ENCODE peak calls at places on chromosomes 4 and X, in nine cellular contexts. J, D, T, P, I, Z, O, H and S are unnamed samples. For H3K4me1 and H3K36me3, the result is how much of the 10 kb centered on the place peaks cover.

GRCh38 chr4:136831553-136831952 is 700.7 kb downstream of the PCDH18 start:
- DNase-seq in P (no peak), Z (no peak), J (no peak), D (no peak), H (no peak), I (no peak), T (no peak), O (peak), S (no peak)

GRCh38 chr4:80012291-80012690 is 60.7 kb downstream of the ANTXR2 start:
- DNase-seq in O (no peak), J (no peak), P (no peak), I (no peak), H (no peak), D (no peak), T (no peak), Z (no peak), S (no peak)

GRCh38 chrX:107818900-107819521 is 6.7 kb upstream of the MID2 start:
- DNase-seq in I (no peak), D (no peak), P (no peak), H (no peak), J (no peak), Z (no peak), O (no peak), T (no peak), S (no peak)

GRCh38 chr4:155468282-155468681 is 91.5 kb upstream of the MAP9 start:
- DNase-seq in T (no peak), J (no peak), O (no peak), Z (no peak), H (no peak), D (no peak), I (no peak), P (no peak), S (no peak)

GRCh38 chrX:134935286-134935685 is 55.5 kb upstream of the SMIM10 start:
- DNase-seq in P (no peak), J (no peak), Z (no peak), D (no peak), T (no peak), H (no peak), I (no peak), O (no peak), S (no peak)

GRCh38 chr4:13705521-13706035 is 78.1 kb upstream of the BOD1L1 start:
- DNase-seq in O (no peak), D (no peak), T (peak), Z (peak), H (peak), I (no peak), P (no peak), J (no peak), S (no peak)

GRCh38 chr4:74934016-74934821 is 1.3 kb downstream of the PARM1 start:
- DNase-seq in H (peak), Z (peak), T (peak), P (peak), I (no peak), O (peak), J (no peak), D (no peak), S (peak)

GRCh38 chr4:177632481-177632880 is 190.2 kb upstream of the AGA start:
- DNase-seq in P (no peak), H (no peak), D (no peak), I (no peak), T (no peak), Z (no peak), O (no peak), J (no peak), S (no peak)

GRCh38 chr4:157204634-157205244 is 15.8 kb upstream of the GRIA2 start:
- DNase-seq in J (no peak), H (no peak), I (no peak), P (no peak), D (no peak), Z (no peak), T (no peak), O (peak), S (no peak)

GRCh38 chrX:48942895-48943294 is 14.5 kb downstream of the OTUD5 start:
- DNase-seq in H (no peak), P (no peak), Z (no peak), T (no peak), I (no peak), J (no peak), D (no peak), O (no peak), S (no peak)

GRCh38 chrX:48948589-48948988 is 8.8 kb downstream of the OTUD5 start:
- DNase-seq in D (no peak), J (no peak), Z (no peak), P (no peak), O (no peak), T (no peak), I (no peak), H (no peak), S (no peak)

GRCh38 chrX:48940404-48940955 is 16.9 kb downstream of the OTUD5 start:
- DNase-seq in O (no peak), J (no peak), Z (no peak), H (no peak), P (no peak), D (no peak), I (no peak), T (no peak), S (peak)

GRCh38 chrX:48945517-48946348 is 11.7 kb downstream of the OTUD5 start:
- DNase-seq in I (peak), O (peak), J (peak), H (peak), T (peak), D (peak), Z (peak), P (peak), S (no peak)
- H3K4me1 ChIP-seq in I (under half), O (under half), J (half or more), H (under half), T (under half), D (under half), Z (under half), P (under half), S (under half)

DNA sequence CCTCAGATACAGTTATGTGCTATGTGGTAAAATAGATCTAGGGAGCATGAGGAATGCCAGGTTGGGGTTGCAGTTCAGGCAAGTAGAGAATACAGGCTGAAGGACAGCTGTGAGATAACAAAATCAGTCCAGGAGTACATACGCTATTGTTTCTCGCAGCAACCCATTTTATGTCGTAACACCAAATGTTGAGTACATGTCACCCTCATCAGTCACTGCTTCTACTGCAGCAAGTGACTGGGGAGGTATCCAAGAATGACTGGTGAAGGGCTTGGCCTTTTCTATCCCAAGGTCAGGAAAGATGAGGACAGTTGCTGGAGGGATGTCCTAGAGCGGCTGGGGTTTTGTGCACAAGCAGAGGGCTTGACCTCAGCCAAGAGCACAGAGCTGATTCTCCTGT is 172.1 kb downstream of the CBR4 start:
- DNase-seq in D (no peak), Z (no peak), O (no peak), I (no peak), T (no peak), J (no peak), P (no peak), H (no peak), S (no peak)
- H3K27ac ChIP-seq in D (no peak), Z (no peak), O (no peak), I (no peak), T (peak), J (no peak), P (peak), H (peak), S (peak)

DNA sequence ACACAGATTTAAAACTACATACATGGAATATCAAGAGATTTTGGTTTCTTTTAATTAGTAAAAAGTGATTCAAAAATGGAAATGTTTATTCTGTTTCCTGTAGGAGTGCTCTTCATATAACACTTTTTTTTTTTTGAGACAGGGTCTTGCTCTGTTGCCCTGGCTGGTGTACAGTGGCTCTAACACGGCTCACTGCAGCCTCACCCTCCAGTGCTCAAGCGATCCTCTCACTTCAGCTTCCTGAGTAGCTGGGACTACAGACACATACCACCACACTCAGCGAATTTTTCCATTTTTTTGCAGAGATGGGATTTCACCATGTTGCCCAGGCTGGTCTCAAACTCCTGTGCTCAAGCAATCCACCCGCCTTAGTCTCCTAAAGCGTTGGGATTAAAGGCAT is 76.3 kb downstream of the RPS3A start:
- DNase-seq in Z (no peak), H (no peak), O (no peak), P (no peak), I (no peak), D (no peak), J (no peak), T (no peak), S (no peak)
- H3K36me3 ChIP-seq in Z (under half), H (under half), O (under half), P (under half), I (under half), D (under half), J (under half), T (under half), S (under half)

GRCh38 chr4:186762361-186762760 is 38.7 kb upstream of the FAT1 start:
- DNase-seq in P (no peak), T (no peak), O (no peak), I (no peak), H (no peak), D (no peak), J (no peak), Z (no peak), S (no peak)
- H3K4me1 ChIP-seq in P (under half), T (under half), O (under half), I (under half), H (under half), D (under half), J (under half), Z (under half), S (under half)

DNA sequence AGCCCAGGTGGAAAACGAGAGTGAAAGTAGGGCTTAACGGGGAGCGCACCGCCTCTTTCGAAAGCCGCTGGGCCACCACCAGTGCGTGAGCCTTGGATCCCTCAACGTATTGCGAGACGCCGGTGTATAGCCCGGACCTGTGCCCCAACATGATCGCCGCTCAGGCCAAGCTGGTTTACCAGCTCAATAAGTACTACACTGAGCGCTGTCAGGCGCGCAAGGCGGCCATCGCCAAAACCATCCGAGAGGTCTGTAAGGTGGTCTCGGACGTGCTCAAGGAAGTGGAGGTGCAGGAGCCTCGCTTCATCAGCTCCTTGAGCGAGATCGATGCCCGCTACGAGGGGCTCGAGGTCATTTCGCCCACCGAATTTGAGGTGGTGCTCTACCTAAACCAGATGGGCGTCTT is 933 bp downstream of the MAB21L2 start:
- DNase-seq in T (no peak), J (no peak), Z (peak), D (no peak), I (peak), H (no peak), O (peak), P (no peak), S (peak)
- H3K27ac ChIP-seq in T (no peak), J (no peak), Z (peak), D (no peak), I (no peak), H (no peak), O (no peak), P (no peak), S (no peak)

GRCh38 chr4:113677333-113677732 is 84.2 kb downstream of the CAMK2D start:
- DNase-seq in T (no peak), I (no peak), D (no peak), P (no peak), O (no peak), J (no peak), Z (no peak), H (no peak), S (no peak)

GRCh38 chr4:113682730-113683129 is 78.8 kb downstream of the CAMK2D start:
- DNase-seq in O (no peak), H (no peak), Z (no peak), T (no peak), J (no peak), D (no peak), I (no peak), P (no peak), S (no peak)

GRCh38 chr4:113674733-113675132 is 86.8 kb downstream of the CAMK2D start:
- DNase-seq in J (no peak), T (no peak), I (no peak), D (no peak), P (no peak), O (no peak), Z (no peak), H (no peak), S (no peak)

GRCh38 chr4:113675731-113676707 is 85.5 kb downstream of the CAMK2D start:
- DNase-seq in J (no peak), O (no peak), I (no peak), Z (no peak), H (no peak), T (no peak), P (no peak), D (no peak), S (no peak)

GRCh38 chr4:113678651-113679050 is 82.9 kb downstream of the CAMK2D start:
- DNase-seq in Z (no peak), P (no peak), I (no peak), J (no peak), T (no peak), O (no peak), H (no peak), D (no peak), S (no peak)
- H3K36me3 ChIP-seq in Z (under half), P (under half), I (under half), J (under half), T (under half), O (under half), H (under half), D (under half), S (under half)

DNA sequence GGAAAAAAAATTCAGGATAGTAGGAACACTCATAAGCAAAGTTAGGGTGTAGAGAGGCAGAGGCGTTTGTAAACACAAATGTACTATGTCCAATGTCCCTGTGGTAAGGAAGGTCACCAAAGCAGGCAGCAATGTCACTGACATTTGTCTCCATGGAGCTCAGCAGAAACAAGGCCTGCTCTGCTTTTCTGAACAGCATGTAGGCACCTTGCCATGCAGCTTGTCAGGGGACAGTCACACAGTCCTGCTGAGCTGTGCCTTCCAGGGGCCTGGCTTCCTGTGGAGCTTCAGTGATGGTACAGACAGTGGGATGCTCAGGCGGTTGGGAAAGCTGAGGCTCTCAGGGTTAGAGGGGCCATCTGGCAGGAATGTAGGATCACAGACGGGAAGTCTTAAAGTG is 74.5 kb upstream of the HS3ST1 start:
- DNase-seq in J (no peak), O (no peak), H (peak), P (no peak), Z (no peak), I (no peak), T (peak), D (no peak), S (no peak)
- H3K4me1 ChIP-seq in J (under half), O (under half), H (under half), P (under half), Z (under half), I (under half), T (under half), D (under half), S (under half)